ENCODE peak calls at places on chromosomes 1 and 21, in ten cellular contexts. F, M, C, T, V, P, J, B, K and W are unnamed samples.

GRCh38 chr1:25848531-25848930 is 10.7 kb downstream of the AUNIP start:
- DNase-seq in B (no peak), V (no peak), M (no peak), P (no peak), T (no peak), C (no peak), F (no peak), J (no peak), K (no peak), W (no peak)

GRCh38 chr1:54976747-54977146 is 3.7 kb upstream of the TMEM61 start:
- DNase-seq in C (no peak), J (no peak), K (peak), M (no peak), P (no peak), T (no peak), F (no peak), V (no peak), B (no peak), W (no peak)

GRCh38 chr1:209823143-209824041 is 4.4 kb upstream of the UTP25 start:
- DNase-seq in J (no peak), F (peak), V (no peak), T (no peak), K (no peak), B (no peak), M (no peak), C (peak), P (no peak), W (peak)

GRCh38 chr1:27632387-27633297 is 2.3 kb downstream of the FGR start:
- DNase-seq in T (peak), K (no peak), V (no peak), J (no peak), B (peak), F (no peak), C (no peak), P (no peak), M (no peak), W (no peak)

GRCh38 chr1:67766117-67766978 is 66.9 kb downstream of the GNG12 start:
- DNase-seq in B (no peak), V (peak), T (no peak), M (no peak), J (no peak), F (peak), P (no peak), K (no peak), C (peak), W (no peak)

GRCh38 chr1:244796719-244797406 is 38.6 kb upstream of the COX20 start:
- DNase-seq in C (peak), P (no peak), K (no peak), B (no peak), V (peak), J (peak), F (peak), M (no peak), T (peak), W (peak)

GRCh38 chr1:40820251-40820797 is 36.7 kb downstream of the KCNQ4 start:
- DNase-seq in T (no peak), J (no peak), C (no peak), F (no peak), K (no peak), M (no peak), B (peak), V (peak), P (no peak), W (no peak)

GRCh38 chr1:11272544-11272841 is 505 bp upstream of the UBIAD1 start:
- DNase-seq in B (no peak), K (no peak), T (no peak), P (no peak), F (no peak), C (no peak), J (no peak), M (no peak), V (no peak), W (no peak)

GRCh38 chr1:2407166-2407990 is 5.0 kb downstream of the PEX10 start:
- DNase-seq in T (no peak), F (no peak), C (no peak), J (no peak), V (no peak), P (no peak), K (no peak), M (no peak), B (peak), W (no peak)

GRCh38 chr21:40053007-40053406 is 185.8 kb downstream of the PCP4 start:
- DNase-seq in J (peak), M (peak), P (peak), K (no peak), T (no peak), B (peak), V (no peak), F (no peak), C (no peak), W (no peak)

GRCh38 chr1:89907669-89908293 is 86.9 kb downstream of the LRRC8D start:
- DNase-seq in C (peak), P (no peak), M (no peak), J (no peak), V (no peak), K (no peak), F (peak), T (no peak), B (no peak), W (peak)

GRCh38 chr1:114076308-114076707 is 77.4 kb downstream of the SYT6 start:
- DNase-seq in F (no peak), M (no peak), J (no peak), C (no peak), B (no peak), P (no peak), K (no peak), V (no peak), T (no peak), W (no peak)

GRCh38 chr1:68401506-68401905 is 48.2 kb downstream of the RPE65 start:
- DNase-seq in C (no peak), B (no peak), J (no peak), K (no peak), F (peak), M (no peak), V (no peak), T (no peak), P (no peak), W (no peak)

GRCh38 chr1:54604572-54605370 is 18.6 kb downstream of the FAM151A start:
- DNase-seq in J (no peak), F (peak), B (peak), C (no peak), T (peak), P (no peak), K (no peak), M (no peak), V (peak), W (no peak)

GRCh38 chr1:170513138-170513537 is 18.8 kb upstream of the GORAB start:
- DNase-seq in F (no peak), J (no peak), P (no peak), M (no peak), V (no peak), B (no peak), T (no peak), C (no peak), K (no peak), W (no peak)

GRCh38 chr1:230896719-230897118 is 28.4 kb upstream of the C1orf198 start:
- DNase-seq in M (no peak), J (no peak), F (no peak), V (no peak), K (no peak), P (no peak), B (no peak), T (no peak), C (no peak), W (no peak)

GRCh38 chr1:185015598-185015997 is 29.8 kb upstream of the RNF2 start:
- DNase-seq in K (no peak), V (no peak), M (no peak), T (no peak), F (no peak), P (no peak), B (no peak), C (no peak), J (no peak), W (no peak)

GRCh38 chr21:38646213-38646837 is 148.0 kb upstream of the ERG start:
- DNase-seq in T (no peak), P (no peak), B (no peak), K (no peak), V (no peak), M (no peak), C (no peak), F (peak), J (no peak), W (no peak)

GRCh38 chr21:43355925-43356289 is 71.0 kb downstream of the SIK1 start:
- DNase-seq in M (no peak), T (no peak), V (no peak), P (no peak), B (peak), K (no peak), F (no peak), J (no peak), C (no peak), W (no peak)

GRCh38 chr1:143720087-143721023 is 251.4 kb downstream of the FAM72C start:
- DNase-seq in V (no peak), J (no peak), T (peak), K (no peak), P (peak), B (no peak), C (peak), F (no peak), M (no peak), W (no peak)

GRCh38 chr1:214327519-214327918 is 46.6 kb downstream of the SMYD2 start:
- DNase-seq in F (no peak), V (no peak), K (no peak), J (no peak), P (no peak), B (no peak), T (no peak), M (no peak), C (no peak), W (no peak)

GRCh38 chr1:69055223-69055622 is 512.5 kb upstream of the LRRC7 start:
- DNase-seq in K (no peak), F (peak), T (no peak), J (no peak), P (no peak), B (no peak), M (no peak), V (no peak), C (peak), W (peak)

GRCh38 chr1:33424205-33424604 is 6.7 kb downstream of the PHC2 start:
- DNase-seq in F (no peak), V (no peak), C (peak), P (no peak), B (no peak), K (no peak), J (no peak), M (no peak), T (no peak), W (no peak)

GRCh38 chr1:53070621-53071020 is 8.6 kb downstream of the PODN start:
- DNase-seq in P (no peak), V (no peak), K (peak), F (no peak), M (peak), B (peak), J (no peak), T (no peak), C (no peak), W (no peak)

GRCh38 chr1:64701071-64701470 is 43.8 kb upstream of the RAVER2 start:
- DNase-seq in P (no peak), T (no peak), V (no peak), K (no peak), C (no peak), F (peak), J (no peak), M (no peak), B (no peak), W (no peak)

GRCh38 chr1:244056602-244057001 is 5.5 kb downstream of the ZBTB18 start:
- DNase-seq in P (no peak), B (no peak), T (no peak), F (no peak), C (no peak), J (no peak), V (no peak), K (no peak), M (no peak), W (no peak)

GRCh38 chr1:21494196-21494595 is 15.0 kb upstream of the ALPL start:
- DNase-seq in F (no peak), P (no peak), C (no peak), B (no peak), M (no peak), V (no peak), J (no peak), T (no peak), K (no peak), W (no peak)
- H3K4me3 ChIP-seq in F (no peak), P (no peak), C (no peak), B (no peak), M (no peak), V (no peak), J (no peak), T (no peak), K (no peak), W (no peak)

GRCh38 chr1:56852478-56852877 is 2.1 kb upstream of the C8A start:
- DNase-seq in J (no peak), K (no peak), V (no peak), F (no peak), M (no peak), P (no peak), C (no peak), T (no peak), B (no peak), W (no peak)
- H3K4me3 ChIP-seq in J (no peak), K (no peak), V (no peak), F (no peak), M (no peak), P (no peak), C (no peak), T (no peak), B (no peak), W (no peak)

GRCh38 chr21:32415451-32415850 is 2.9 kb downstream of the EVA1C start:
- DNase-seq in P (no peak), C (no peak), J (no peak), T (no peak), M (no peak), V (no peak), K (no peak), B (no peak), F (no peak), W (no peak)

GRCh38 chr21:32412162-32412997 is at the start of gene EVA1C:
- DNase-seq in M (peak), B (peak), P (peak), T (no peak), F (peak), V (peak), J (peak), C (peak), K (peak), W (no peak)

GRCh38 chr21:32414579-32415358 is 2.3 kb downstream of the EVA1C start:
- DNase-seq in P (no peak), F (peak), M (no peak), V (no peak), K (no peak), J (no peak), T (no peak), C (peak), B (no peak), W (no peak)

GRCh38 chr21:32412998-32413504 is 545 bp downstream of the EVA1C start:
- DNase-seq in P (peak), J (peak), F (peak), M (peak), T (no peak), B (peak), V (no peak), K (no peak), C (peak), W (no peak)

DNA sequence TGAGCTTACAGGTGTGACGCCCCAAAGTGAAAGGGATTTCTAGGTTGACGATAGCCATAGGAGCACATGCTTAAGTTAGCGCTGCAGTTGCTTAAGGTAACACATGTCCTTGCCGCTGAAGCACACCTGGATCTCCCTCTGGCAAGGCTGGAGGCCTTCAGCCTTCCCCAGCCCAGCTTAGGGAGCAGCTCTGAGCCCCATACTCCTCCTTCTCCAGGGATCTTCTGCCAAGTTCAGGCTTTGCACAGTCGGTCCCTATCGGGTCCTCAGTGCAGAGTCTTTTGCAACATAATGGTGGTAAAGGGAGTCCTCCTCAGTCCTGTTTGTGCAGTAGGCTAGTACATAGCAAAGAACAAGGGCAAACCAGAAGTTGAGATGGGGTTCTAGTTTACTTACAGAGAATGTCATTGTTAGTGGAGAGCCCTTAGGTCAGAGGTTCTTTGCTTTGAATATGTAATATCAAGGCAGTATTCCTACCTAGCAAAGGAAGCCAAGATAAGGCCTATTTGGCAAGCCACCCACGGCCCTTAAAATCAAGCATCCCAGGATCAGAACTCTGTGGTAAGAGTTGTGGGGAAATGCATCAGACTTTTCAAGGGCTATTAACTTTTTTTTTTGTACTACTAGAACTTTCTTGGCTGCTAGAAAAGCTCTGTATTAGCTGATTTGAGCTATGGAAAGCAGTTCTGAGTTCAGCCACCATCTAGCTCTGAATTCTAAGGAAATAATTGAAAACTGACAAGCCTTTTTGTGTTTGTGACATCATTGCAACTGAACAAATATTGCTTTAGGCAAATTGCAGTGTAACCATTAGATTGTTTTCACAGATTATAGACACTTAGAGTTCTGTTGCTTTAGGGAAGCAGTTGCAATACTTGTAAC is 1.4 kb downstream of the EVA1C start:
- DNase-seq in V (no peak), M (no peak), J (no peak), C (peak), T (no peak), K (no peak), B (no peak), F (peak), P (peak), W (no peak)
- H3K4me3 ChIP-seq in V (peak), M (peak), J (peak), C (peak), T (no peak), K (peak), B (peak), F (peak), P (peak), W (peak)

DNA sequence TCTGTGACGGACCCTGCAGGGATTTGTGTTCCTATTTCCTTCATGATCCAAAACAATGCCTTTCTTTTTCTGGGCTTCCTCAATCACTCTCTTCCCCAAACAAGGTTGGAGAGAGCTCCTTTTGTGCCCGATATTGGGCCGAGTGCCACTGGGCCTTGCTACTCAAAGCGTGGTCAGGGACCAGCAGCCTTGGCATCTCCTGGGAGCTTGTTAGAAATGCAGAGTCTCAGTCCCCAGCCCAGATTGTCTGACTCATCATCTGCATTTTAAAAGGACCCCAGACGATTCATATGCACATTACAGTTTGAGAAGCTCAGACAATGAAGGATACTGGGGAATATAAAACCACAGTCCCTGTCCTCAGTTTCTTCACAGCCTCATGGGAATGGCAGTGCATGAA is 19.9 kb downstream of the ADORA1 start:
- DNase-seq in F (no peak), C (no peak), M (no peak), K (no peak), B (no peak), J (peak), P (no peak), T (no peak), V (no peak), W (no peak)
- H3K4me3 ChIP-seq in F (no peak), C (no peak), M (no peak), K (no peak), B (no peak), J (no peak), P (no peak), T (no peak), V (no peak), W (no peak)

DNA sequence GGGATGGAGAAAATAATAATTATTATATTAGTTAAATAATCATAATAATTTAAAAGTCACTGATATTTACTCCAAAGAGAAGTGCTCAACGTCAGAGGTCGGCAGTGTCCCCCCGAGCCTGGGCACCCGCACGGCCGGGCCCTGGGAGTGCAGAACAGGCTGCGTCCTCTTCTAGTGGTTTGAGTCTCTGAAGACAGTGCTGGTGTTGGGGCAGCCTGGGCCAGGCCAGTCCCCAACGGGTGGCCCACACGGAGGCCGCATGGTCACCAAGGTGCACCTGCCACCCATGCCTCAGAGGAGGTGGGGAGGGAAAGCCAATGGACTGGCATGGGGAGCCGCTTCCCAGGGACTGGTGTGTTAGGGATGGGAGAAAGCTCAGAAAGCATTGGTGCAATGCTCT is 27.3 kb downstream of the WNT9A start:
- DNase-seq in F (no peak), C (no peak), K (no peak), T (no peak), V (no peak), J (no peak), B (peak), P (no peak), M (no peak), W (no peak)
- H3K4me3 ChIP-seq in F (no peak), C (no peak), K (no peak), T (no peak), V (no peak), J (no peak), B (no peak), P (no peak), M (no peak), W (no peak)

GRCh38 chr21:46285206-46285661 is at the start of gene MCM3AP:
- DNase-seq in C (no peak), F (no peak), M (no peak), K (no peak), V (no peak), T (no peak), J (no peak), B (no peak), P (no peak), W (no peak)
- H3K4me3 ChIP-seq in C (peak), F (peak), M (peak), K (peak), V (peak), T (peak), J (peak), B (peak), P (peak), W (peak)

GRCh38 chr1:162694911-162695310 is 62.6 kb downstream of the DDR2 start:
- DNase-seq in M (no peak), T (no peak), K (no peak), C (no peak), P (no peak), F (no peak), B (no peak), J (no peak), V (no peak), W (no peak)

GRCh38 chr1:162691999-162692575 is 59.8 kb downstream of the DDR2 start:
- DNase-seq in B (no peak), T (no peak), V (no peak), M (no peak), K (no peak), F (no peak), P (no peak), C (no peak), J (no peak), W (no peak)

GRCh38 chr1:162696286-162696862 is 64.1 kb downstream of the DDR2 start:
- DNase-seq in V (no peak), K (peak), C (peak), F (peak), T (no peak), J (peak), M (peak), P (no peak), B (no peak), W (peak)

GRCh38 chr1:162697140-162697895 is 65.1 kb downstream of the DDR2 start:
- DNase-seq in C (no peak), V (no peak), P (no peak), M (no peak), T (no peak), K (no peak), B (no peak), J (no peak), F (peak), W (no peak)

GRCh38 chr1:162695687-162696086 is 63.4 kb downstream of the DDR2 start:
- DNase-seq in M (no peak), B (no peak), C (no peak), K (no peak), V (no peak), F (no peak), T (no peak), J (no peak), P (no peak), W (no peak)
- H3K4me3 ChIP-seq in M (peak), B (no peak), C (no peak), K (no peak), V (no peak), F (no peak), T (no peak), J (no peak), P (no peak), W (no peak)

GRCh38 chr1:3518256-3518655 is 63.8 kb downstream of the ARHGEF16 start:
- DNase-seq in J (no peak), T (no peak), M (no peak), B (no peak), V (no peak), C (no peak), F (no peak), K (no peak), P (no peak), W (no peak)
- H3K4me3 ChIP-seq in J (no peak), T (no peak), M (no peak), B (no peak), V (no peak), C (no peak), F (no peak), K (no peak), P (no peak), W (no peak)

GRCh38 chr1:119758584-119758983 is 10.1 kb downstream of the HMGCS2 start:
- DNase-seq in K (no peak), C (no peak), F (no peak), V (no peak), T (no peak), J (no peak), B (no peak), M (no peak), P (no peak), W (no peak)
- H3K4me3 ChIP-seq in K (no peak), C (no peak), F (no peak), V (no peak), T (no peak), J (no peak), B (no peak), M (no peak), P (no peak), W (no peak)